ENCODE peak calls at places on chromosomes 6 and 20, in ten cellular contexts. Y is heart left ventricle; U is CD8-positive, alpha-beta T cell; V is left lung; C is thoracic aorta; H is A549; T is pancreas; S is heart right ventricle; W is suprapubic skin; P is breast epithelium. J is an unnamed sample. For H3K9me3, the result is how much of the 10 kb centered on the place peaks cover.

GRCh38 chr6:118537579-118537978 is 10.5 kb upstream of the PLN start:
- DNase-seq in Y (no peak), U (no peak), V (no peak), C (no peak), H (no peak), T (no peak), S (no peak), W (no peak), P (no peak), J (no peak)

GRCh38 chr6:84618836-84619235 is 145.6 kb downstream of the TBX18 start:
- DNase-seq in Y (no peak), U (no peak), V (no peak), C (no peak), H (no peak), T (no peak), S (no peak), W (no peak), P (no peak), J (no peak)

GRCh38 chr6:15893556-15894253 is 230.9 kb upstream of the DTNBP1 start:
- DNase-seq in Y (no peak), U (no peak), V (no peak), C (no peak), H (peak), T (no peak), S (no peak), W (no peak), P (no peak), J (no peak)

GRCh38 chr20:62969179-62969760 is 16.8 kb downstream of the SLC17A9 start:
- DNase-seq in Y (no peak), U (no peak), V (no peak), C (no peak), H (no peak), T (no peak), S (no peak), W (no peak), P (no peak), J (no peak)

GRCh38 chr6:35613762-35614161 is 75.0 kb downstream of the FKBP5 start:
- DNase-seq in Y (no peak), U (no peak), V (no peak), C (no peak), H (no peak), T (no peak), S (no peak), W (no peak), P (no peak), J (no peak)

GRCh38 chr20:4973330-4974097 is 27.8 kb downstream of the SLC23A2 start:
- DNase-seq in Y (peak), U (peak), V (no peak), C (no peak), H (peak), T (peak), S (peak), W (no peak), P (no peak), J (no peak)

GRCh38 chr6:16320533-16321340 is 82.3 kb downstream of the GMPR start:
- DNase-seq in Y (no peak), U (no peak), V (no peak), C (no peak), H (no peak), T (no peak), S (no peak), W (no peak), P (no peak), J (no peak)

GRCh38 chr20:62129731-62130531 is 7.7 kb downstream of the LSM14B start:
- DNase-seq in Y (no peak), U (no peak), V (no peak), C (no peak), H (no peak), T (no peak), S (no peak), W (no peak), P (no peak), J (no peak)

GRCh38 chr6:109237082-109237985 is 142.0 kb downstream of the CEP57L1 start:
- DNase-seq in Y (no peak), U (no peak), V (no peak), C (no peak), H (no peak), T (no peak), S (no peak), W (no peak), P (no peak), J (no peak)

GRCh38 chr6:19771753-19772336 is 65.3 kb upstream of the ID4 start:
- DNase-seq in Y (no peak), U (no peak), V (no peak), C (no peak), H (no peak), T (no peak), S (no peak), W (no peak), P (no peak), J (no peak)

GRCh38 chr6:1747531-1747930 is 137.8 kb downstream of the FOXC1 start:
- DNase-seq in Y (no peak), U (no peak), V (no peak), C (no peak), H (no peak), T (no peak), S (no peak), W (no peak), P (no peak), J (no peak)

GRCh38 chr6:11307226-11307625 is 74.8 kb upstream of the NEDD9 start:
- DNase-seq in Y (no peak), U (no peak), V (no peak), C (no peak), H (no peak), T (no peak), S (no peak), W (no peak), P (no peak), J (no peak)

GRCh38 chr6:73768630-73769029 is 72.6 kb downstream of the CD109 start:
- DNase-seq in Y (no peak), U (no peak), V (no peak), C (no peak), H (no peak), T (no peak), S (no peak), W (no peak), P (no peak), J (no peak)

GRCh38 chr20:58103961-58104360 is 124.5 kb downstream of the ANKRD60 start:
- DNase-seq in Y (no peak), U (no peak), V (no peak), C (no peak), H (no peak), T (no peak), S (no peak), W (no peak), P (no peak), J (no peak)

GRCh38 chr6:37061157-37061804 is 55.8 kb downstream of the FGD2 start:
- DNase-seq in Y (peak), U (no peak), V (no peak), C (no peak), H (no peak), T (peak), S (peak), W (no peak), P (no peak), J (no peak)

GRCh38 chr6:116458264-116458663 is 2.9 kb upstream of the CALHM6 start:
- DNase-seq in Y (no peak), U (no peak), V (peak), C (no peak), H (no peak), T (no peak), S (no peak), W (no peak), P (no peak), J (no peak)

GRCh38 chr6:68326762-68327161 is 308.3 kb upstream of the ADGRB3 start:
- DNase-seq in Y (no peak), U (no peak), V (peak), C (no peak), H (no peak), T (no peak), S (no peak), W (no peak), P (no peak), J (no peak)

GRCh38 chr20:13302647-13303425 is 81.8 kb downstream of the ISM1 start:
- DNase-seq in Y (no peak), U (peak), V (no peak), C (no peak), H (peak), T (no peak), S (no peak), W (no peak), P (no peak), J (peak)

GRCh38 chr20:47544240-47544639 is 42.6 kb downstream of the NCOA3 start:
- DNase-seq in Y (no peak), U (no peak), V (no peak), C (no peak), H (no peak), T (no peak), S (no peak), W (no peak), P (no peak), J (no peak)

GRCh38 chr6:112480551-112480950 is 133.4 kb downstream of the RFPL4B start:
- DNase-seq in Y (no peak), U (no peak), V (no peak), C (no peak), H (no peak), T (no peak), S (no peak), W (no peak), P (no peak), J (no peak)

GRCh38 chr20:22944062-22944461 is 91.0 kb upstream of the SSTR4 start:
- DNase-seq in Y (no peak), U (no peak), V (no peak), C (no peak), H (no peak), T (no peak), S (no peak), W (no peak), P (no peak), J (no peak)

GRCh38 chr6:96059586-96059985 is 43.8 kb downstream of the FUT9 start:
- DNase-seq in Y (no peak), U (no peak), V (no peak), C (no peak), H (no peak), T (no peak), S (no peak), W (no peak), P (no peak), J (no peak)

GRCh38 chr20:58832442-58832841 is 18.3 kb downstream of the GNAS-AS1 start:
- DNase-seq in Y (no peak), U (no peak), V (no peak), C (no peak), H (no peak), T (no peak), S (no peak), W (no peak), P (no peak), J (no peak)

GRCh38 chr6:21885532-21886089 is 292.1 kb downstream of the SOX4 start:
- DNase-seq in Y (peak), U (no peak), V (no peak), C (peak), H (peak), T (peak), S (peak), W (no peak), P (peak), J (no peak)

GRCh38 chr6:160010067-160010466 is 41.2 kb downstream of the IGF2R start:
- DNase-seq in Y (peak), U (no peak), V (no peak), C (no peak), H (no peak), T (no peak), S (peak), W (no peak), P (no peak), J (no peak)

GRCh38 chr6:75101896-75102680 is 103.8 kb downstream of the COL12A1 start:
- DNase-seq in Y (no peak), U (no peak), V (no peak), C (no peak), H (no peak), T (no peak), S (no peak), W (no peak), P (no peak), J (no peak)

GRCh38 chr20:10864076-10864672 is 190.4 kb upstream of the JAG1 start:
- DNase-seq in Y (peak), U (no peak), V (peak), C (no peak), H (peak), T (peak), S (peak), W (no peak), P (no peak), J (no peak)

GRCh38 chr20:8229090-8229489 is 97.0 kb downstream of the PLCB1 start:
- DNase-seq in Y (no peak), U (no peak), V (no peak), C (no peak), H (no peak), T (no peak), S (no peak), W (no peak), P (no peak), J (no peak)

GRCh38 chr6:135182993-135183531 is 2.0 kb downstream of the MYB start:
- DNase-seq in Y (no peak), U (peak), V (peak), C (no peak), H (no peak), T (peak), S (no peak), W (no peak), P (no peak), J (peak)

GRCh38 chr6:44107017-44107416 is 20.2 kb downstream of the MRPL14 start:
- DNase-seq in Y (no peak), U (no peak), V (no peak), C (no peak), H (no peak), T (no peak), S (no peak), W (no peak), P (no peak), J (no peak)

GRCh38 chr6:137104926-137105325 is 60.2 kb upstream of the IL20RA start:
- DNase-seq in Y (no peak), U (no peak), V (no peak), C (no peak), H (no peak), T (no peak), S (no peak), W (no peak), P (no peak), J (no peak)

GRCh38 chr20:24493661-24494459 is 24.4 kb downstream of the SYNDIG1 start:
- DNase-seq in Y (no peak), U (no peak), V (no peak), C (no peak), H (no peak), T (no peak), S (no peak), W (no peak), P (no peak), J (no peak)
- H3K9me3 ChIP-seq in Y (under half), U (under half), V (under half), C (under half), H (under half), T (under half), S (under half), W (under half), P (under half), J (under half)

GRCh38 chr20:35560105-35560511 is 18.2 kb downstream of the ERGIC3 start:
- DNase-seq in Y (no peak), U (no peak), V (no peak), C (no peak), H (no peak), T (no peak), S (no peak), W (no peak), P (no peak), J (no peak)

GRCh38 chr20:35560541-35560940 is 18.7 kb downstream of the ERGIC3 start:
- DNase-seq in Y (no peak), U (no peak), V (no peak), C (no peak), H (no peak), T (no peak), S (no peak), W (no peak), P (no peak), J (no peak)

GRCh38 chr20:35561671-35562070 is 19.8 kb downstream of the ERGIC3 start:
- DNase-seq in Y (no peak), U (no peak), V (peak), C (no peak), H (no peak), T (no peak), S (no peak), W (no peak), P (no peak), J (no peak)

GRCh38 chr20:35562541-35563110 is 20.7 kb downstream of the ERGIC3 start:
- DNase-seq in Y (no peak), U (no peak), V (peak), C (no peak), H (no peak), T (no peak), S (no peak), W (no peak), P (no peak), J (no peak)

GRCh38 chr20:35561268-35561667 is 19.4 kb downstream of the ERGIC3 start:
- DNase-seq in Y (no peak), U (no peak), V (no peak), C (no peak), H (peak), T (no peak), S (no peak), W (no peak), P (no peak), J (peak)
- TF ChIP-seq CTCF in Y (peak), U (no peak), V (no peak), C (no peak), H (peak), T (no peak), S (no peak), W (no peak), P (no peak), J (no peak)

GRCh38 chr20:44319880-44320422 is 8.9 kb upstream of the FITM2 start:
- DNase-seq in Y (no peak), U (no peak), V (no peak), C (no peak), H (peak), T (no peak), S (no peak), W (no peak), P (no peak), J (no peak)
- H3K27ac ChIP-seq in Y (no peak), U (no peak), V (no peak), C (no peak), H (no peak), T (no peak), S (no peak), W (no peak), P (no peak), J (no peak)

DNA sequence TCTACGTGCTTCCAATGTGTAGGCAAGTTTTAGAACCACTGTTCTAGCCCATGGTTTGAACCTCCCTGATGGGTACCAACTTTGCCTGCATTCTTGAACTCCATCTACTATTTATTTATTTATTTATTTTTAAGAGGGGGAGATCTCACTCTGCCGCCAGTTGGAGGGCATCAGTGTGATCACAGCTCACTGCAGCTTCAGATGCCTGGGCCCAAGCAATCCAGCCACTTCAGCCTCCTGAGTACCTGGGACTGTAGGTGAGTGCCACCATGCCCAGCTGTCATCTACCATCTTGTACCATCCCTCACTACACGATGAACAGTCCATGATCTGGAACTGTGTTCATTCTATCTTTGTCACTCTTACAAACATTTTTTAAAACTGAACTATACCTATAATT is 28.2 kb downstream of the HLA-F start:
- DNase-seq in Y (no peak), U (no peak), V (no peak), C (no peak), H (no peak), T (peak), S (no peak), W (no peak), P (no peak), J (no peak)
- H3K9me3 ChIP-seq in Y (under half), U (under half), V (under half), C (under half), H (under half), T (under half), S (under half), W (under half), P (under half), J (under half)

GRCh38 chr6:105301756-105302616 is 100.9 kb downstream of the PREP start:
- DNase-seq in Y (no peak), U (no peak), V (no peak), C (no peak), H (no peak), T (no peak), S (no peak), W (no peak), P (no peak), J (no peak)

GRCh38 chr6:105301072-105301503 is 101.8 kb downstream of the PREP start:
- DNase-seq in Y (peak), U (no peak), V (no peak), C (no peak), H (no peak), T (no peak), S (peak), W (no peak), P (no peak), J (no peak)

GRCh38 chr6:105300090-105300489 is 102.8 kb downstream of the PREP start:
- DNase-seq in Y (no peak), U (no peak), V (no peak), C (no peak), H (no peak), T (no peak), S (no peak), W (no peak), P (no peak), J (no peak)

GRCh38 chr6:105304366-105304765 is 98.5 kb downstream of the PREP start:
- DNase-seq in Y (no peak), U (no peak), V (no peak), C (no peak), H (no peak), T (no peak), S (no peak), W (no peak), P (no peak), J (no peak)

DNA sequence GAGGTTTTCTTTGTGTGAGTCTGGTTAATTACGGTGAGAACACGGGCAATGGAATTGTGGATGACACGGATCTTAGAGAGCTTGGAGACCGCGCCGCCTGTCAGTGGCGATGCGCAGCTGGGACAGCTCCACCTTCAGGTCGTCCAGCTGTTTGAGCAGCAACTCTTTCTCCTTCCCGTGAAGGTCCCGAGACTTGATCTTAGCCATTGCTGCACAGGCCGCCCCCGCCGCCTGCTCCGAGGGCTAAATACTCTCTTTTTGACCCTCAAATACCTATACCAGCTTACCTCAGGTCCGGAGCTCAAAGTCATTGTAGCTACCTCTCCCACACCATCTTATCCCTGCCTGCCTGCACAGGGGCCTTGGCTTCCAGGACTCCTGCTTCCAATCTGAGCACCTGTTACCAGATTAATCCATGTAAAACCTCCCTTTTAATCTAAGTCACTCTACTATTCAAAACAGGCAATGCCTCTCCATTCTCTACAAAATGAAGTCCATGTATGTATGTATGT is 100.2 kb downstream of the PREP start:
- DNase-seq in Y (no peak), U (no peak), V (no peak), C (no peak), H (no peak), T (no peak), S (no peak), W (no peak), P (no peak), J (no peak)
- TF ChIP-seq CTCF in Y (no peak), U (no peak), V (no peak), C (no peak), H (no peak), T (no peak), S (no peak), W (no peak), P (no peak), J (no peak)

DNA sequence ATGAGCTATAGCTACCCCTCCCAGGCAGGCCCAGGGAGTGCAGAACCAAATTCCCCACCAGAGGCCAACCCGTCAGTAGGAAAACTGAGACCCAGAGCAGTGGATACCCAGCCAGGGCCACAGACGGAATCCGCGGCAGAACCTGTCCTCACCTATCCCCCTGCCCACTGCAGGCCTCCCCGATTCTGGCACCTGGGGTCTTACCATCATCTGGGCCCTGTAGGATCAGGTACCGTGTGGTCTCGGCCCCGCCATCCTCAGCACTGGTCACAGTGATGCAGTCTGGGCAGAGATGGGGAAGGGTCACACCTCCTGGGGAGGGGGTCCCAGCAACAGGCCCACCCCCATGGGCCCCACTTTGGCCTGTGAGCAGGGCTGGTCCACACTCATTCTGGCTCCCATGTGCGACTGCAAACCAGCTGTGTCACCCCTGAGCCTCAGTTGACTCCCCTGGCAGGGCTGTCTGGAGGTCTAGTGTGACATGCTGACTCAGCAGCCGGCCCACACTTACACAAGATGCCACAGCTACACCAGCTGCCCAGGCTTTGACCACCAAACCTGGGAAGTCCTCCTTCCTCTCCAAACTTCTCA is 3.8 kb downstream of the ZNF335 start:
- DNase-seq in Y (no peak), U (no peak), V (no peak), C (no peak), H (no peak), T (no peak), S (no peak), W (peak), P (no peak), J (peak)
- H3K27ac ChIP-seq in Y (no peak), U (no peak), V (no peak), C (no peak), H (no peak), T (no peak), S (no peak), W (no peak), P (no peak), J (no peak)

J was measured in CD4-positive, alpha-beta T cell.